ENCODE peak calls at places on chromosomes 3 and 15, in six cellular contexts. T is stomach, K is Caco-2, S is GM23248, U is breast epithelium, Z is mucosa of descending colon. C is an unnamed sample. For H3K4me1, the result is how much of the 10 kb centered on the place peaks cover.

GRCh38 chr3:165464736-165465135 is 268.6 kb upstream of the SLITRK3 start:
- DNase-seq in U (no peak), Z (no peak), T (no peak), K (no peak), S (peak), C (no peak)

GRCh38 chr3:161415506-161416231 is 44.4 kb upstream of the SPTSSB start:
- DNase-seq in Z (no peak), K (no peak), T (peak), S (peak), U (peak), C (no peak)

GRCh38 chr3:46935168-46935858 is 41.2 kb downstream of the CCDC12 start:
- DNase-seq in Z (peak), K (peak), S (peak), T (peak), U (peak), C (peak)

GRCh38 chr3:146382386-146382785 is 87.0 kb downstream of the PLSCR2 start:
- DNase-seq in S (peak), K (peak), T (no peak), U (no peak), Z (peak), C (no peak)

GRCh38 chr3:87901141-87901540 is 157.7 kb downstream of the CGGBP1 start:
- DNase-seq in S (no peak), U (no peak), T (no peak), Z (no peak), K (no peak), C (no peak)

GRCh38 chr15:82414536-82415191 is 15.0 kb upstream of the GOLGA6L9 start:
- DNase-seq in T (no peak), S (no peak), U (no peak), Z (no peak), K (peak), C (no peak)

GRCh38 chr3:126962756-126963155 is 20.2 kb upstream of the PLXNA1 start:
- DNase-seq in K (no peak), U (no peak), T (no peak), Z (no peak), S (no peak), C (no peak)

GRCh38 chr3:104080228-104080627 is 1286.5 kb upstream of the ALCAM start:
- DNase-seq in S (no peak), Z (no peak), U (no peak), T (no peak), K (no peak), C (no peak)

GRCh38 chr3:192727032-192727847 is at the start of gene FGF12:
- DNase-seq in T (peak), K (peak), U (peak), Z (peak), S (peak), C (peak)

GRCh38 chr3:62149962-62150361 is 223.4 kb downstream of the FEZF2 start:
- DNase-seq in K (no peak), Z (no peak), T (no peak), U (no peak), S (peak), C (no peak)

GRCh38 chr15:53843869-53844569 is 84.6 kb upstream of the WDR72 start:
- DNase-seq in T (no peak), U (no peak), Z (no peak), S (no peak), K (peak), C (no peak)

GRCh38 chr15:75104804-75105557 is 81.6 kb downstream of the PPCDC start:
- DNase-seq in T (no peak), S (peak), U (peak), K (peak), Z (no peak), C (peak)

GRCh38 chr3:190995156-190995555 is 132.7 kb upstream of the GMNC start:
- DNase-seq in T (no peak), Z (no peak), S (no peak), U (no peak), K (no peak), C (no peak)

GRCh38 chr3:10223676-10224639 is 24.3 kb upstream of the TATDN2 start:
- DNase-seq in Z (peak), S (peak), U (no peak), K (no peak), T (peak), C (no peak)

GRCh38 chr3:133943639-133944131 is 48.0 kb upstream of the RAB6B start:
- DNase-seq in S (peak), T (peak), U (peak), K (no peak), Z (no peak), C (no peak)

GRCh38 chr3:56833031-56833430 is 31.3 kb upstream of the ARHGEF3 start:
- DNase-seq in Z (no peak), K (no peak), T (no peak), U (no peak), S (no peak), C (no peak)

GRCh38 chr3:29686889-29687592 is 406.2 kb downstream of the RBMS3 start:
- DNase-seq in T (no peak), K (no peak), U (no peak), S (peak), Z (no peak), C (no peak)

GRCh38 chr3:142595581-142595950 is 627 bp upstream of the PLS1 start:
- DNase-seq in S (peak), Z (no peak), K (peak), U (no peak), T (no peak), C (peak)

GRCh38 chr15:63572749-63573464 is 24.3 kb upstream of the FBXL22 start:
- DNase-seq in U (no peak), T (no peak), K (no peak), S (no peak), Z (no peak), C (no peak)

GRCh38 chr15:73957785-73958184 is 31.5 kb downstream of the LOXL1 start:
- DNase-seq in Z (no peak), U (no peak), K (no peak), S (no peak), T (no peak), C (no peak)

GRCh38 chr3:110069641-110070538 is 732.5 kb upstream of the DPPA4 start:
- DNase-seq in S (peak), T (no peak), Z (no peak), K (no peak), U (no peak), C (no peak)

GRCh38 chr15:58065445-58066041 is at the start of gene ALDH1A2:
- DNase-seq in U (no peak), Z (peak), S (no peak), T (no peak), K (no peak), C (no peak)

GRCh38 chr3:152405915-152406802 is 137.4 kb downstream of the MBNL1 start:
- DNase-seq in T (no peak), S (peak), U (no peak), Z (no peak), K (no peak), C (no peak)

GRCh38 chr15:91915576-91915975 is 62.1 kb downstream of the SLCO3A1 start:
- DNase-seq in Z (peak), S (no peak), K (no peak), U (no peak), T (no peak), C (no peak)

GRCh38 chr3:63370094-63370493 is 92.0 kb downstream of the SYNPR start:
- DNase-seq in S (no peak), T (no peak), K (no peak), U (no peak), Z (no peak), C (no peak)

GRCh38 chr15:67116742-67117141 is 51.3 kb downstream of the SMAD3 start:
- DNase-seq in K (peak), U (no peak), Z (no peak), S (no peak), T (no peak), C (no peak)

GRCh38 chr15:57235186-57235585 is 141.1 kb upstream of the CGNL1 start:
- DNase-seq in K (no peak), Z (no peak), T (no peak), U (no peak), S (no peak), C (no peak)

GRCh38 chr3:105790534-105790933 is 78.3 kb downstream of the CBLB start:
- DNase-seq in U (no peak), T (no peak), S (peak), Z (no peak), K (no peak), C (no peak)

GRCh38 chr15:96285715-96286367 is 44.7 kb upstream of the NR2F2 start:
- DNase-seq in U (no peak), T (no peak), S (no peak), Z (no peak), K (no peak), C (no peak)

GRCh38 chr15:78229431-78230406 is 4.6 kb downstream of the ACSBG1 start:
- DNase-seq in S (no peak), T (no peak), Z (no peak), K (no peak), U (no peak), C (no peak)

GRCh38 chr15:42608110-42608531 is 32.7 kb downstream of the STARD9 start:
- DNase-seq in K (no peak), T (no peak), U (no peak), S (no peak), Z (no peak), C (peak)

DNA sequence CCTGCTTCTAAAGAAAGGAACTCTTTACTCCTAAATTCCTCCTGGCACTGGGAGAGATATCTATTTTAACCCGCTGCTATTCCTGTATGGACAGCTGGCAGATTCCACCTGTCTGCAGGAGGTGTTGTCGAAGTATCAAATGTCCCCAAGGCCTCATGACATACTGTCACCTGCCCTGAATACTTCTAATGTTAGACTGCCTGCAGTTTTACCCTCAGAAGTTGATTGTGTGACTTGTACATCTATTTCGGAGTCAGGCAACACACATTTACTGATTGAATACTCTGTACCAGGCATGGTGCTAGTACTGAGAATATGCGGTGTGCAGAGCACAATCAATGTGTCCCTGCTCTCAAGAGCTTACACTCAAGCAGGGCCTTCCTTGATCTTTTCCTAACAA is 38.6 kb downstream of the PDZRN3 start:
- DNase-seq in K (no peak), U (no peak), S (no peak), T (no peak), Z (no peak), C (no peak)
- H3K4me1 ChIP-seq in K (under half), U (under half), S (under half), T (under half), Z (under half), C (under half)

GRCh38 chr3:139935071-139935865 is at the start of gene CLSTN2:
- DNase-seq in K (peak), T (peak), Z (peak), S (peak), U (no peak), C (no peak)

GRCh38 chr3:139934557-139935070 is 371 bp upstream of the CLSTN2 start:
- DNase-seq in T (no peak), S (peak), K (peak), U (no peak), Z (peak), C (no peak)

GRCh38 chr3:139939681-139940190 is 4.8 kb downstream of the CLSTN2 start:
- DNase-seq in S (no peak), T (no peak), K (no peak), U (no peak), Z (no peak), C (no peak)

GRCh38 chr3:139937674-139938279 is 2.8 kb downstream of the CLSTN2 start:
- DNase-seq in T (peak), S (peak), Z (peak), K (peak), U (no peak), C (no peak)

DNA sequence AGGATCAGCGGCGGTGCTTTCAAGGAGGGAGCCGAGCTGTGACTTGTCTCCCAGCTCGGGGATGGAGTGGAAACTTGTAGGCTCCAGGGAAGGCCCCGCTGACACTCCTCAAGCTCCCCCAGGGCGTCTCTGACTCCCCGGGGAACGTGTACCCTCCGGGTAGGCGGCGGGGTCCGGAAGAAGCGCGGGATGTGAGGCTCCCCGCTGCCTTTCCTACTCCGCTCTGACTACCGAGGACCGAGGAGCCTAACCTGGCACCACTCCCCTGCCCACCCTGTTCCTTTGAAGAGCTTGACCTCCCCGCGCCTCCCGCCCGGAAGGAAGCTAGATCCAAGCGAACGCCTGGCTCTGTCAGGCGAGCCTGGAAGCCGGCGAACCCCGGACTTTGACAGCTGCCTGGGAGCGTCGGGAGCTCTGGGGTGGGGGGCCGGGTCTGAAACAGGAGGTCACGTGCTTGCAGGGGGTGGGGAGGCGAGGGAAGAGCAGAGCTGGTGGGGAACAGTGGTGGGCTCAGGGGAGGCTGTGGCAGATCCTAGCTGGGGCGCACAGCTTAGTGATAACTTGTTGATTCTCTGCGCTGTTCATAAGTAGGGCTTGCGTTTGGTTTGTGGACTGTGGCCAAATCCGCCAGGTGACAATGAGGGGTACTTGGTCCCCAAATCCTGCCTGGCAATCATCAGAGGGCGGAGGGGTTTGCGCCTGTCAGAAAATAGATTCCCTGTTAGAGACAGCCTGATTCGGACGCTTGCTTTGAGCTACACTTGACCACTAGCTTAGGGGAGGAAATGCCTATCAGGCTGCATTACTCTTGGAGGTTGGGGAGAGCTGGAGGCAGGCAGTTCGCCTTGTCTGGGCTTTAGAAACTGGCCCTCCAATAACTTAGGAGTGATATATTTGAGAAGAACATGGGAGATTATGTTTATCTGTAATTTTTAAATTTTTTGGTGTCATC is 1.2 kb downstream of the CLSTN2 start:
- DNase-seq in U (no peak), Z (peak), S (peak), K (peak), T (peak), C (no peak)
- H3K4me3 ChIP-seq in U (peak), Z (no peak), S (no peak), K (peak), T (peak), C (no peak)

GRCh38 chr15:85622432-85622831 is 172.3 kb downstream of the KLHL25 start:
- DNase-seq in U (no peak), T (no peak), S (peak), K (no peak), Z (no peak), C (no peak)

GRCh38 chr15:85618956-85619491 is 175.7 kb downstream of the KLHL25 start:
- DNase-seq in K (no peak), Z (peak), S (peak), T (peak), U (peak), C (peak)

GRCh38 chr15:85623648-85624047 is 171.1 kb downstream of the KLHL25 start:
- DNase-seq in T (no peak), U (no peak), K (no peak), S (peak), Z (no peak), C (no peak)

GRCh38 chr15:85620321-85621044 is 174.2 kb downstream of the KLHL25 start:
- DNase-seq in K (no peak), T (no peak), Z (no peak), S (peak), U (no peak), C (no peak)

DNA sequence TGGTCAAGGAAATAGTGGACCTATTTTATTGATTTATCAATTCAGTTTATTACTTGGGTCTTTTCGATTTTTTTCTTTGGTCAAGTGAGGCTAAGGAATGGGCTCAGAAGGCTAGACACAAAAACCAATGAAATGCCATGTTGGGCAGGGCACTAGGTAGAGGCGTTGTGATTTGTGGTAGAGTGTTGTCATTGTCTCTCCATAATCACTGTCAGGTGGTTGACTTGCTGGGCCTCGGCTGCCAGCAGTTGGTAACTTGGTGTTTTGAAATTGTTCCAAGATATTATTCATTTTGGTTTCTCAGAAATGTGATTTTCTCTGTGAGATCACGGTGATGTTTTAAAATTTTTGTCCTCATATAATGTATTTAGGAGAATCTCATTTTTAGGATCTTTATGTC is 173.6 kb downstream of the KLHL25 start:
- DNase-seq in Z (no peak), U (no peak), T (no peak), S (peak), K (no peak), C (no peak)
- H3K4me1 ChIP-seq in Z (under half), U (under half), T (half or more), S (half or more), K (under half), C (under half)

DNA sequence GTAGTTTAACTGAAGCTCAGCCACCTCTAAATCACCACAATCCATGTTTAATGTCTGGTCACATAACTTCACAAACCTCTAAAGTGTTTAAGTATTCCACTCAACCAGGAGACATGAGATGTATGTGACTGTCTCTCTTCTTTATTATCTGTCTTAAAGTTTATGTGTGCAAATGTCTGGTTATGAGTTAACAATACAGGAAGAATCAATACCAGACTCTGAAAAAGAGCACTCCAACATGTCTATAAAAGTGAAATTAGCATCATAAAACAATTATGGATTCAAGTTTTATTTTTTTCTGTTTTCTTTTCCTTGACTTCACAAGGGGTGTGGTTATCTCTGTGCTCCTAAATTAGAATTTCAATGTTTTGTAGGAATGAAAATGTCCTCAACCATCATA is 44.8 kb upstream of the AGBL1 start:
- DNase-seq in K (no peak), T (no peak), U (no peak), Z (no peak), S (no peak), C (no peak)
- H3K4me3 ChIP-seq in K (no peak), T (no peak), U (no peak), Z (no peak), S (no peak), C (no peak)

DNA sequence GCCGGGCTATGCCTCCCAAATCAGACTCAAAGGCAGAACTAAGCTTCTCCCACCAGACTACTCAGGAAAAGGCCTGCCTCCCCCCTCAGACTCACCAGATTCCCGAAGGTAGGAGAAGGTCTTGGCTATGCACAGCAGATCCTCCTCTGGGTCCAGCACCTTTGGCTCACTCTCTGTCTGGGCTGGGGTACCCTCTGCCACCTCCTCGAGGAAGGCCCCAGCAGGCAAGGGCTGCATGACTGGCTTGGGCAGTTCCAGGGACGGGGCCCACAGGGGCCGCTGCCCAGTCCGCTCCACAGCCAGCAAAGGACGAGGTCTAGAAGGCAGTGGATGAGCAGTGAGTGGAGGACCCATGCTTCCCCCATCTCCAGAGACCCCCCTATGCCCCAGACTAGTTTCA is 3.3 kb downstream of the CISH start:
- DNase-seq in K (no peak), Z (no peak), S (no peak), T (no peak), U (no peak), C (no peak)
- H3K4me1 ChIP-seq in K (under half), Z (half or more), S (under half), T (half or more), U (half or more), C (under half)

DNA sequence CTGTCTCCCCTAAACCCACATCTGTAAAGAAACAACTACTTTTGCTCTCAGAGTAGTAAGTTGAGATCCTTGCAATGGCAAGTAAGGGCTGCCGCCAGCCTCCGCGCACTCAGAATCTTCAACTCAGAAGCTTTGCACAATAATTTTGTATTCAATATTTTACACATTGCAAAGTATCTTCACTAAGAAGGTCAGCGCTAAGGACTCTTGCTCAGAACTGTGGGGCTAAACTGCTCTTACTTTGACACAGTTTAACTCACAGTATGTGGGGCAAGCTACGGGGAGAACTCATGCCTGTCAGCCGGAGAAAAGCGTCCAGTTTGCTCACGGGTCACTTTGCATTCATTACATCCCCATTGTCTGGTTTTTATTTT is 982 bp downstream of the LYSMD4 start:
- DNase-seq in Z (no peak), T (no peak), S (peak), U (no peak), K (no peak), C (no peak)
- H3K4me3 ChIP-seq in Z (no peak), T (peak), S (peak), U (peak), K (peak), C (peak)

C was measured in lung.